ENCODE peak calls at places on chromosomes 7 and 10, in eight cellular contexts. One of them, this sample, is unnamed.
A peak's percentile ranks its signal among the peaks of the same experiment; 100 is the strongest.

GRCh38 chr10:27223964-27224363 is 16.6 kb downstream of the ACBD5 start:
- DNase-seq in cerebellum: no peak
- DNase-seq in RWPE1: no peak
- DNase-seq in AG20443: peak; percentile 12
- DNase-seq in putamen: no peak
- DNase-seq in EL: peak; percentile 41
- DNase-seq in neuronal stem cell: no peak
- DNase-seq in nephron progenitor cell: peak; percentile 17
- DNase-seq in this sample: peak; percentile 17

GRCh38 chr7:155344270-155344617 is 46.6 kb downstream of the INSIG1 start:
- DNase-seq in nephron progenitor cell: no peak
- DNase-seq in putamen: no peak
- DNase-seq in AG20443: no peak
- DNase-seq in cerebellum: no peak
- DNase-seq in neuronal stem cell: no peak
- DNase-seq in RWPE1: no peak
- DNase-seq in EL: no peak
- DNase-seq in this sample: peak; percentile 52

GRCh38 chr10:128165536-128165935 is 39.3 kb upstream of the MKI67 start:
- DNase-seq in RWPE1: no peak
- DNase-seq in EL: no peak
- DNase-seq in putamen: no peak
- DNase-seq in neuronal stem cell: no peak
- DNase-seq in AG20443: no peak
- DNase-seq in cerebellum: no peak
- DNase-seq in nephron progenitor cell: no peak
- DNase-seq in this sample: no peak

GRCh38 chr7:128894101-128894440 is 16.4 kb downstream of the KCP start:
- DNase-seq in EL: no peak
- DNase-seq in cerebellum: no peak
- DNase-seq in RWPE1: no peak
- DNase-seq in putamen: no peak
- DNase-seq in AG20443: no peak
- DNase-seq in neuronal stem cell: no peak
- DNase-seq in nephron progenitor cell: no peak
- DNase-seq in this sample: no peak

GRCh38 chr7:106126170-106126938 is 14.2 kb upstream of the SYPL1 start:
- DNase-seq in RWPE1: peak; percentile 64
- DNase-seq in AG20443: no peak
- DNase-seq in putamen: no peak
- DNase-seq in cerebellum: no peak
- DNase-seq in neuronal stem cell: no peak
- DNase-seq in nephron progenitor cell: no peak
- DNase-seq in EL: peak; percentile 72
- DNase-seq in this sample: no peak

GRCh38 chr7:28354601-28355062 is 57.7 kb upstream of the CREB5 start:
- DNase-seq in RWPE1: peak; percentile 90
- DNase-seq in nephron progenitor cell: peak; percentile 59
- DNase-seq in putamen: no peak
- DNase-seq in neuronal stem cell: no peak
- DNase-seq in cerebellum: no peak
- DNase-seq in AG20443: peak; percentile 56
- DNase-seq in EL: peak; percentile 98
- DNase-seq in this sample: peak; percentile 43

GRCh38 chr10:43981696-43982095 is 333.0 kb upstream of the ZNF32 start:
- DNase-seq in neuronal stem cell: no peak
- DNase-seq in RWPE1: no peak
- DNase-seq in EL: no peak
- DNase-seq in cerebellum: no peak
- DNase-seq in nephron progenitor cell: no peak
- DNase-seq in putamen: no peak
- DNase-seq in AG20443: no peak
- DNase-seq in this sample: no peak

GRCh38 chr7:332646-333398 is 42.9 kb downstream of the FOXL3 start:
- DNase-seq in neuronal stem cell: peak; percentile 72
- DNase-seq in nephron progenitor cell: peak; percentile 94
- DNase-seq in cerebellum: peak; percentile 66
- DNase-seq in putamen: peak; percentile 50
- DNase-seq in AG20443: peak; percentile 85
- DNase-seq in EL: peak; percentile 48
- DNase-seq in RWPE1: peak; percentile 81
- DNase-seq in this sample: peak; percentile 96

GRCh38 chr10:69787681-69788080 is 14.0 kb upstream of the COL13A1 start:
- DNase-seq in putamen: no peak
- DNase-seq in EL: no peak
- DNase-seq in AG20443: no peak
- DNase-seq in cerebellum: no peak
- DNase-seq in RWPE1: no peak
- DNase-seq in nephron progenitor cell: no peak
- DNase-seq in neuronal stem cell: no peak
- DNase-seq in this sample: no peak

GRCh38 chr7:106947244-106947728 is 82.2 kb downstream of the PIK3CG start:
- DNase-seq in RWPE1: peak; percentile 69
- DNase-seq in putamen: peak; percentile 59
- DNase-seq in cerebellum: peak; percentile 42
- DNase-seq in neuronal stem cell: peak; percentile 66
- DNase-seq in EL: peak; percentile 70
- DNase-seq in nephron progenitor cell: peak; percentile 47
- DNase-seq in AG20443: peak; percentile 74
- DNase-seq in this sample: peak; percentile 79